ENCODE peak calls at places on chromosomes 5 and 9, in four cellular contexts. A, X, M and N are unnamed samples.

GRCh38 chr5:68239485-68239884 is 23.9 kb downstream of the PIK3R1 start:
- DNase-seq in A (no peak), X (peak; percentile 79), M (peak; percentile 50), N (peak; percentile 52)

GRCh38 chr9:129176786-129177442 is 1.1 kb downstream of the IER5L start:
- DNase-seq in A (no peak), X (peak; percentile 24), M (peak; percentile 36), N (peak; percentile 38)

GRCh38 chr9:112894031-112894430 is 3.4 kb upstream of the SLC46A2 start:
- DNase-seq in A (peak; percentile 85), X (no peak), M (no peak), N (no peak)

GRCh38 chr5:95899040-95899439 is 62.6 kb downstream of the ELL2 start:
- DNase-seq in A (no peak), X (no peak), M (no peak), N (no peak)

GRCh38 chr5:33364406-33364805 is 76.4 kb upstream of the TARS1 start:
- DNase-seq in A (no peak), X (peak; percentile 36), M (no peak), N (no peak)

GRCh38 chr9:33750307-33750838 is 45.0 kb upstream of the PRSS3 start:
- DNase-seq in A (no peak), X (no peak), M (no peak), N (peak; percentile 14)

GRCh38 chr5:89324990-89325389 is 442.0 kb upstream of the MEF2C start:
- DNase-seq in A (no peak), X (no peak), M (no peak), N (no peak)

GRCh38 chr5:90565491-90565890 is 6.9 kb downstream of the ADGRV1 start:
- DNase-seq in A (no peak), X (no peak), M (no peak), N (no peak)

GRCh38 chr9:135584934-135585333 is 23.4 kb downstream of the PAEP start:
- DNase-seq in A (no peak), X (no peak), M (no peak), N (no peak)

GRCh38 chr9:134162926-134163373 is 1.4 kb downstream of the RNU6ATAC start:
- DNase-seq in A (no peak), X (no peak), M (no peak), N (no peak)

GRCh38 chr9:72453797-72454196 is 67.6 kb upstream of the TMC1 start:
- DNase-seq in A (no peak), X (no peak), M (no peak), N (no peak)

GRCh38 chr5:122121782-122122465 is 7.4 kb upstream of the ZNF474 start:
- DNase-seq in A (peak; percentile 95), X (no peak), M (no peak), N (no peak)

GRCh38 chr5:174426388-174426787 is 298.0 kb upstream of the MSX2 start:
- DNase-seq in A (no peak), X (no peak), M (no peak), N (no peak)

GRCh38 chr9:113708821-113709713 is 167.0 kb upstream of the ZNF618 start:
- DNase-seq in A (no peak), X (no peak), M (peak; percentile 9), N (no peak)

GRCh38 chr9:18122156-18122555 is 351.8 kb upstream of the ADAMTSL1 start:
- DNase-seq in A (no peak), X (no peak), M (no peak), N (no peak)

GRCh38 chr9:138075496-138075895 is 197.9 kb downstream of the CACNA1B start:
- DNase-seq in A (no peak), X (no peak), M (no peak), N (no peak)

GRCh38 chr9:75451045-75451444 is 362.7 kb downstream of the OSTF1 start:
- DNase-seq in A (no peak), X (no peak), M (no peak), N (no peak)

GRCh38 chr9:136858452-136858843 is 6.3 kb downstream of the MAMDC4 start:
- DNase-seq in A (no peak), X (no peak), M (no peak), N (peak; percentile 20)

GRCh38 chr5:35781181-35781580 is 75.5 kb upstream of the IL7R start:
- DNase-seq in A (no peak), X (no peak), M (no peak), N (no peak)

GRCh38 chr5:128002420-128002819 is 81.1 kb upstream of the SLC12A2 start:
- DNase-seq in A (no peak), X (no peak), M (no peak), N (no peak)

GRCh38 chr5:119179857-119180641 is 109.2 kb downstream of the DMXL1 start:
- DNase-seq in A (peak; percentile 46), X (no peak), M (peak; percentile 10), N (no peak)

GRCh38 chr5:38515648-38516047 is 40.8 kb downstream of the LIFR start:
- DNase-seq in A (peak; percentile 22), X (no peak), M (no peak), N (no peak)

GRCh38 chr5:177233206-177233605 is 70.3 kb downstream of the RAB24 start:
- DNase-seq in A (peak; percentile 15), X (no peak), M (no peak), N (no peak)

GRCh38 chr5:28254846-28255245 is 1216.5 kb upstream of the CDH9 start:
- DNase-seq in A (no peak), X (no peak), M (no peak), N (no peak)

GRCh38 chr5:36877667-36878420 is 1.3 kb downstream of the NIPBL start:
- DNase-seq in A (peak; percentile 79), X (peak; percentile 49), M (no peak), N (no peak)

GRCh38 chr9:111582888-111583287 is 16.6 kb downstream of the PTGR1 start:
- DNase-seq in A (peak; percentile 70), X (no peak), M (no peak), N (no peak)

GRCh38 chr9:7777776-7778175 is 21.8 kb downstream of the DMAC1 start:
- DNase-seq in A (peak; percentile 33), X (no peak), M (no peak), N (no peak)

GRCh38 chr9:94083384-94083783 is 880 bp upstream of the PTPDC1 start:
- DNase-seq in A (no peak), X (no peak), M (no peak), N (no peak)

GRCh38 chr5:74272831-74273545 is 367.5 kb downstream of the ENC1 start:
- DNase-seq in A (no peak), X (no peak), M (peak; percentile 21), N (no peak)

GRCh38 chr9:17847908-17848307 is 269.0 kb downstream of the SH3GL2 start:
- DNase-seq in A (no peak), X (no peak), M (no peak), N (no peak)

GRCh38 chr5:59246470-59247250 is 646.9 kb downstream of the PDE4D start:
- DNase-seq in A (no peak), X (no peak), M (peak; percentile 44), N (no peak)

GRCh38 chr9:32387256-32387655 is 2.8 kb downstream of the ACO1 start:
- DNase-seq in A (no peak), X (no peak), M (no peak), N (no peak)

GRCh38 chr9:126854734-126855133 is 5.7 kb upstream of the ZBTB34 start:
- DNase-seq in A (no peak), X (no peak), M (peak; percentile 26), N (peak; percentile 32)